ENCODE peak calls at places on chromosomes 7 and 10, in eight cellular contexts. X is heart right ventricle, V is tibial nerve, Y is kidney epithelial cell, I is Panc1, W is fibroblast of lung, N is sigmoid colon, A is body of pancreas. C is an unnamed sample. For H3K27me3, the result is how much of the 10 kb centered on the place peaks cover.

GRCh38 chr10:114955984-114956383 is 18.0 kb downstream of the TRUB1 start:
- DNase-seq in X (no peak), V (no peak), Y (no peak), I (no peak), W (no peak), N (no peak), A (no peak), C (no peak)

GRCh38 chr7:156106107-156106426 is 293.8 kb upstream of the SHH start:
- DNase-seq in X (no peak), V (no peak), Y (no peak), I (no peak), W (no peak), N (no peak), A (no peak), C (no peak)

GRCh38 chr7:2553108-2553507 is 2.2 kb downstream of the BRAT1 start:
- DNase-seq in X (no peak), V (no peak), Y (no peak), I (no peak), W (no peak), N (peak), A (no peak), C (no peak)

GRCh38 chr7:40546616-40547501 is 412.1 kb downstream of the SUGCT start:
- DNase-seq in X (no peak), V (no peak), Y (peak), I (no peak), W (peak), N (no peak), A (no peak), C (no peak)

GRCh38 chr7:47766151-47766550 is 182.1 kb downstream of the PKD1L1 start:
- DNase-seq in X (no peak), V (no peak), Y (no peak), I (no peak), W (no peak), N (no peak), A (no peak), C (no peak)

GRCh38 chr10:97765201-97765600 is 6.6 kb downstream of the SFRP5 start:
- DNase-seq in X (no peak), V (no peak), Y (no peak), I (no peak), W (no peak), N (no peak), A (no peak), C (no peak)

GRCh38 chr7:1861799-1862458 is 191.9 kb downstream of the ELFN1 start:
- DNase-seq in X (no peak), V (no peak), Y (no peak), I (no peak), W (no peak), N (no peak), A (no peak), C (no peak)

GRCh38 chr7:28957064-28957821 is 887 bp downstream of the TRIL start:
- DNase-seq in X (peak), V (no peak), Y (no peak), I (no peak), W (peak), N (peak), A (peak), C (no peak)

GRCh38 chr10:36182059-36182654 is 540.1 kb upstream of the FZD8 start:
- DNase-seq in X (no peak), V (no peak), Y (no peak), I (no peak), W (no peak), N (no peak), A (no peak), C (no peak)

GRCh38 chr7:27194002-27194352 is 5.9 kb downstream of the HOXA13 start:
- DNase-seq in X (no peak), V (no peak), Y (no peak), I (no peak), W (no peak), N (no peak), A (peak), C (no peak)
- H3K27me3 ChIP-seq in X (half or more), V (half or more), Y (half or more), I (under half), W (half or more), N (under half), A (under half), C (half or more)

DNA sequence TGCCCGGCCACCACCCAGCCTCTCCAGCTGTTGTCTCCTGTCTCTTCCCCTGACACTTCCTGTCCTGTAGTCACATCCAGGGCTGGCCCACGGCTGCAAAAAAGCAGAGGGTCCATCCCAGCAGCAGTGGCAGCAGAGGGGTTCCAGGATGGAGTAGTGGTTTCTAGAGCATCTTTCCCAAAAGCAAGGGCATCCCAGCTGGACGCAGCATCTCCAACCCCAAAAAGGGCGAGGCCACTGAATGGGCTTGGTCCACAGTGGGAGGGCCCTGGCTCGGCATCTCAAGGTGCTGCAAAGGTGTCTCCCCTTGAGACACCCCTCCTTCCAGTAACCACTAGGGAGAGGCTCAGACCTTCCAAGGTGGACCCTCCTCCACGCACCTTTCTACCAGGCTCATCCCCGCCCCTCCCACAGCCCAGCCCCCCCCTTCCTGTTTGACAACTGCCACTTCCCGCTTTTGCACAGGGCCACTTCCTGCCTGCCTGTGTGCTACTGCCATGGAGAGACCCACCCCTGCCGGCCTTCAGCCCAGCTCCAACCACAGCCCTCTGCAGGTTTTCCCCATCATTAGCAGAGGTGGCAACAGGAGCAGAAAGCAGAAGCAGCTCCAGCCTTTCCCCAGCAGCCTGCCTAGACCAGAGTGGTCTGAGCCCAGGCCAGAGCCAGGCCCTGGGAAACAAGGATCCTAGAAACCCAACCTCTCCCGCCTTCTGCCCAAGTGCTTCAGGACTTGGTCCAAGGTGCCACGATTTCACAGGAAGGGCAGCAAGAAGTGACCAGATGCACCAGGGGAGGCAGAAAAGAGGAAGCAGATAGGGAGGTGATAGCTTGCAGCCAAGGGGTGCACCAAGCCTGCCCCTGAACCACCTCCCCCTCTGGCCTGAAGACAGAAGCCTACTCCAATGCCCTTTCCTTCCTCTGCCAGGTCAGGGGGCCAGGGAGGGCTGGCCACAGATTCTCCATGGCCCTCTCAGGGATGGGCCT is 8.6 kb downstream of the CAMK2G start:
- DNase-seq in X (peak), V (no peak), Y (no peak), I (no peak), W (no peak), N (peak), A (no peak), C (no peak)
- H3K4me3 ChIP-seq in X (peak), V (no peak), Y (no peak), I (no peak), W (no peak), N (no peak), A (no peak), C (no peak)

GRCh38 chr7:151187409-151188251 is 580 bp upstream of the ASB10 start:
- DNase-seq in X (peak), V (no peak), Y (no peak), I (no peak), W (no peak), N (no peak), A (no peak), C (no peak)
- H3K27me3 ChIP-seq in X (under half), V (under half), Y (under half), I (under half), W (under half), N (under half), A (under half), C (half or more)

DNA sequence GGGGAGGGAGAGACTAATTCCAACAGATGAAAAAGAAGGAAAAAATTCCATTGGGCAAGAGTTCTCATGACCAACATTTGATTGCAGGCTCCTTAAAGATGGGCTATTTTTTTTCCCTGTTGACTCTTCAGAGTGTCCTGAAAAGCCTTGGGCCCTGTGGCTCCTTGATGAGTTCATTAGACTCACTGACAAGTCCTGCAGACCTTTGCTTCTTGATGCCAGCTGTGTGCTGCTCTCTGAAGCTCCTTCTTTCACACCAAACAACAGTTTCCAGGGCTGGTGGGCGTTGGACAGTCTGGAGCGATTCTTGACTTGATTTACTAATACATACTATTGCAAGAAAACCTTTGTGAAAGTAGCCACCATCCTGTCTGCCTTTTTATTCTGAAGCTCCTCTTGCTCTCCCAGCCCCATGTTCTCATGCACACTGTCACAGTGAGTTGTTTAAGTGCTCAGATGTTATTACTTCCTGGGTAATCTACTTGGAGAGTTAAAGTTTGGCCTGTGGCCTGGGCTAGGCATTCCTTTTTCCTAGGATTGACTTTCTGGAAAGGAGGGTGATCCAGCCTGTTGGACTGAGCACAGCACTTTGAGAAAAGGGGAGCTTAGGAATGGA is 250.3 kb downstream of the PTEN start:
- DNase-seq in X (no peak), V (no peak), Y (no peak), I (no peak), W (no peak), N (no peak), A (no peak), C (no peak)
- H3K4me3 ChIP-seq in X (no peak), V (no peak), Y (no peak), I (no peak), W (no peak), N (no peak), A (no peak), C (no peak)

GRCh38 chr10:8048281-8049008 is 6.0 kb upstream of the GATA3 start:
- DNase-seq in X (no peak), V (no peak), Y (no peak), I (no peak), W (no peak), N (no peak), A (no peak), C (no peak)
- H3K27me3 ChIP-seq in X (half or more), V (half or more), Y (half or more), I (under half), W (half or more), N (half or more), A (under half), C (half or more)

GRCh38 chr7:157482011-157482410 is 145.2 kb downstream of the DNAJB6 start:
- DNase-seq in X (no peak), V (no peak), Y (no peak), I (no peak), W (no peak), N (no peak), A (no peak), C (no peak)
- H3K4me3 ChIP-seq in X (no peak), V (no peak), Y (no peak), I (no peak), W (no peak), N (no peak), A (no peak), C (no peak)

DNA sequence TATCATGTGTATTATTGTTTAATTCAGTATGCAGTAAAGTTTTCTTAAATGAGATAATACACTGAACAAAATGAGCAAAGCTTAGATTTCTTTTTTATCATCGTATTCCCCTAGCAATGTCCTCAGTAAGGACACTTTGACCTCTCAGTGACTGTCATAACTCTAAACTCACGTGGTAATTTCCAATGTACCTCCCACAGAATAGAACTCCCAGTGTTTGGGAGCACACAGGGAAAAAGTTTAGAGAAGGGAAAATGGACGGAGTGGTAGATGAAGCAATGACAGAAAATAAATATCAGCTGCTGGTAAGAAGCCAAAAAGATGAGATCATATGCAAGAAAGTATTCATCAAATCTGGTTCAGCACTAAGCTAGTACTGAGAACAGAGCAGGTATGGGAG is 758.6 kb upstream of the KCND2 start:
- DNase-seq in X (no peak), V (no peak), Y (no peak), I (no peak), W (no peak), N (no peak), A (no peak), C (no peak)
- H3K27me3 ChIP-seq in X (under half), V (under half), Y (under half), I (under half), W (under half), N (under half), A (under half), C (under half)

DNA sequence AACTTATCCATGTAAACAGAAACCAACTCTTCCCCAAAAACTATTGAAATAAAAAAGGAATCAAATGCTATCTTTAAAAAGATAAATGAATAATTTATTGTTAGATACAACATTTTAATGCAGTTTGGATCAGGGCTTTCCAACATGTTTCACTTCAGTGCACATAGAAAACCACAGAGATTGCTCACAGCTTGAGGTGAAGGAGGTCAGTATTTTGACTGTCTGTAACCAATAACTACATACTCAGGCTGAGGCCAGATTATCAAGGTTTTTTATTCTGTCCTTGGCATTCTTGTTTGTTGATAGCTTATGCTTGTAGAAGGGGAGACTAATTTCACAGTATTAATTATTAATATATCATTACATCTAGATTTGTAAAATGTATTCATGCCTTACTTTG is 195.5 kb downstream of the PRKG1 start:
- DNase-seq in X (no peak), V (no peak), Y (peak), I (no peak), W (peak), N (no peak), A (no peak), C (peak)
- H3K4me3 ChIP-seq in X (no peak), V (no peak), Y (no peak), I (no peak), W (no peak), N (no peak), A (no peak), C (no peak)

GRCh38 chr7:27098493-27099223 is 2.9 kb upstream of the HOXA1 start:
- DNase-seq in X (no peak), V (no peak), Y (no peak), I (no peak), W (peak), N (peak), A (no peak), C (no peak)
- H3K27me3 ChIP-seq in X (half or more), V (half or more), Y (under half), I (under half), W (under half), N (under half), A (under half), C (under half)

DNA sequence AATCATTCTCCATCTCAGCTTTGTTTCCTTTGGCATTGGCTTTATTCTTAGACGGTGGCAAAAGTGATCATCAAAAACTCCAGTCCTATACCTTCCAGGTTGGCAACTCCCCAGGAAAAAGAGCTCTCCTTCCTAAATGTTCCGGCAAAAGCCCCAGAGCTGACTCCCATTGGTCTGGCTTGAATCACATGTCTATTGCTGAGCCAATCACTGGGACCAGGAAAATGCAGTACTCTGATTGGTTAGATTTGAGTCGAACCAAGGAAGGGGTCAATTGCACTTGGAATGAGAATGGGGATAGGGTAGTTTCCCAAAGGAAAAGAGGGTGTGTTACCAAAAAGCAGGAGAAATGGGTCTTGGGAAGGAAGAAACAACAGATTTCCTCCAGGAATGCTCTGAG is 22.3 kb downstream of the LEP start:
- DNase-seq in X (no peak), V (no peak), Y (no peak), I (no peak), W (no peak), N (no peak), A (no peak), C (no peak)
- H3K4me3 ChIP-seq in X (no peak), V (no peak), Y (no peak), I (no peak), W (no peak), N (no peak), A (no peak), C (no peak)